ENCODE peak calls at places on chromosomes 13 and 19, in seven cellular contexts. M, S, R, N, X, W and J are unnamed samples. For H3K4me1, the result is how much of the 10 kb centered on the place peaks cover.

GRCh38 chr13:78826936-78827335 is 168.0 kb upstream of the OBI1 start:
- DNase-seq in S (no peak), W (no peak), R (no peak), X (no peak), M (no peak), N (no peak), J (no peak)

GRCh38 chr19:44677019-44677809 is 5.9 kb downstream of the CEACAM19 start:
- DNase-seq in W (peak), M (no peak), N (no peak), S (no peak), R (no peak), X (no peak), J (peak)

GRCh38 chr13:42812311-42812710 is 30.9 kb downstream of the FAM216B start:
- DNase-seq in M (no peak), R (no peak), N (no peak), S (no peak), X (no peak), W (peak), J (no peak)

GRCh38 chr13:110014719-110015118 is 228.3 kb upstream of the IRS2 start:
- DNase-seq in X (no peak), W (no peak), S (no peak), M (no peak), R (no peak), N (no peak), J (no peak)

GRCh38 chr19:17881701-17882100 is 10.0 kb downstream of the SLC5A5 start:
- DNase-seq in W (no peak), M (no peak), S (no peak), N (no peak), R (no peak), X (no peak), J (no peak)

GRCh38 chr19:36775768-36776167 is 3.2 kb upstream of the ZNF850 start:
- DNase-seq in M (no peak), X (no peak), W (peak), R (no peak), S (no peak), N (no peak), J (no peak)

GRCh38 chr13:111280226-111280625 is 40.2 kb upstream of the TEX29 start:
- DNase-seq in S (peak), X (no peak), N (no peak), W (no peak), R (no peak), M (no peak), J (no peak)

GRCh38 chr19:3977242-3978143 is 6.6 kb upstream of the DAPK3 start:
- DNase-seq in R (no peak), W (no peak), N (no peak), S (no peak), M (no peak), X (no peak), J (no peak)

GRCh38 chr19:45676851-45677263 is 8.8 kb downstream of the GIPR start:
- DNase-seq in R (no peak), W (no peak), S (peak), X (peak), N (peak), M (peak), J (no peak)

GRCh38 chr19:33194527-33194883 is 375 bp downstream of the LRP3 start:
- DNase-seq in S (no peak), R (no peak), N (no peak), M (no peak), W (no peak), X (no peak), J (no peak)

GRCh38 chr13:44243198-44243852 is 130.3 kb upstream of the SERP2 start:
- DNase-seq in S (no peak), X (peak), R (peak), W (peak), N (no peak), M (peak), J (peak)

GRCh38 chr19:13153627-13154240 is 3.5 kb downstream of the IER2 start:
- DNase-seq in W (peak), R (no peak), M (peak), X (peak), N (peak), S (no peak), J (peak)

GRCh38 chr13:105665284-105665683 is 870.2 kb downstream of the EFNB2 start:
- DNase-seq in W (peak), R (no peak), X (no peak), M (no peak), N (no peak), S (no peak), J (no peak)

GRCh38 chr13:100954430-100955361 is 280.1 kb upstream of the TMTC4 start:
- DNase-seq in W (peak), X (no peak), S (no peak), M (no peak), R (no peak), N (no peak), J (no peak)

GRCh38 chr19:49132974-49133609 is 13.7 kb downstream of the PPFIA3 start:
- DNase-seq in S (no peak), M (no peak), W (no peak), R (no peak), X (no peak), N (peak), J (no peak)

GRCh38 chr19:13881231-13881691 is 4.3 kb downstream of the NANOS3 start:
- DNase-seq in N (peak), X (peak), R (peak), M (peak), W (peak), S (no peak), J (peak)

GRCh38 chr19:3830841-3831589 is 37.8 kb downstream of the ZFR2 start:
- DNase-seq in M (no peak), W (no peak), R (no peak), N (no peak), S (no peak), X (no peak), J (no peak)

GRCh38 chr13:43405457-43405856 is 381.3 kb downstream of the ENOX1 start:
- DNase-seq in X (no peak), M (no peak), W (peak), S (no peak), R (no peak), N (no peak), J (no peak)

GRCh38 chr13:71254384-71254783 is 612.6 kb downstream of the DACH1 start:
- DNase-seq in S (no peak), R (no peak), W (no peak), X (no peak), M (no peak), N (no peak), J (no peak)

GRCh38 chr19:51407631-51408131 is 9.8 kb downstream of the SIGLEC10 start:
- DNase-seq in X (peak), R (no peak), N (no peak), M (no peak), W (no peak), S (no peak), J (peak)

GRCh38 chr13:85693889-85694511 is 105.2 kb downstream of the SLITRK6 start:
- DNase-seq in M (no peak), R (no peak), S (no peak), X (no peak), W (peak), N (no peak), J (no peak)

GRCh38 chr13:95628488-95628887 is 16.0 kb downstream of the DZIP1 start:
- DNase-seq in S (no peak), M (no peak), N (no peak), W (no peak), R (no peak), X (no peak), J (no peak)

GRCh38 chr19:9353011-9353410 is 9.8 kb upstream of the ZNF177 start:
- DNase-seq in M (no peak), S (no peak), X (no peak), R (no peak), W (no peak), N (no peak), J (no peak)

GRCh38 chr13:67015976-67016600 is 214.0 kb downstream of the PCDH9 start:
- DNase-seq in N (no peak), M (no peak), W (no peak), R (no peak), S (no peak), X (no peak), J (no peak)
- H3K4me1 ChIP-seq in N (under half), M (under half), W (under half), R (under half), S (under half), X (under half), J (under half)

GRCh38 chr13:20191902-20192469 is 752 bp downstream of the GJB2 start:
- DNase-seq in X (peak), N (peak), W (no peak), S (no peak), R (peak), M (no peak), J (no peak)
- H3K27ac ChIP-seq in X (peak), N (peak), W (no peak), S (no peak), R (peak), M (no peak), J (no peak)

GRCh38 chr13:33642374-33643065 is 175.4 kb upstream of the RFC3 start:
- DNase-seq in S (no peak), X (peak), W (no peak), N (no peak), M (no peak), R (no peak), J (no peak)

GRCh38 chr13:33637978-33638743 is 179.8 kb upstream of the RFC3 start:
- DNase-seq in N (no peak), X (no peak), M (no peak), S (no peak), W (peak), R (no peak), J (no peak)

GRCh38 chr13:33639640-33640080 is 178.3 kb upstream of the RFC3 start:
- DNase-seq in X (no peak), W (no peak), N (no peak), S (no peak), M (peak), R (no peak), J (no peak)

GRCh38 chr13:33639158-33639557 is 178.8 kb upstream of the RFC3 start:
- DNase-seq in X (peak), N (peak), W (peak), S (no peak), M (no peak), R (no peak), J (no peak)

DNA sequence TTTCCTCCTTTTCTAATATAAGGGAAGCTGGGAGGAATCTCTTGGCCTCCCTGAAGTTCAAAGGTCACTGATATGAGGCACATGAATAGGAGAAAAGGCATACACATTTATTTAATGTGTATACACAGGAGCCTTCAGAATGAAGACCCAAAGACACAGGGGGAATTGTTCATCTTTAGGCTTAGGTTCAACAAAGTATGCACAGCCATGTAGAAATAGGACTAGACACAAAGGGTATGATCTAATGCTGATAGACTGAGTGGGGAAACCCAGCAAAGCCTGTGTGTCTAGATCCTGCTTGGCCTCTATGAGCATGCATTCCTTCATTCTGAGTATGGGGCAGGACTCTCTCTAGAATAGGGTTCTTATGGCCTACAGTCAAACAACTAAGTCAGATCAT is 177.1 kb upstream of the RFC3 start:
- DNase-seq in X (no peak), W (no peak), N (no peak), S (no peak), M (no peak), R (no peak), J (no peak)
- H3K4me1 ChIP-seq in X (under half), W (under half), N (under half), S (under half), M (under half), R (under half), J (under half)

DNA sequence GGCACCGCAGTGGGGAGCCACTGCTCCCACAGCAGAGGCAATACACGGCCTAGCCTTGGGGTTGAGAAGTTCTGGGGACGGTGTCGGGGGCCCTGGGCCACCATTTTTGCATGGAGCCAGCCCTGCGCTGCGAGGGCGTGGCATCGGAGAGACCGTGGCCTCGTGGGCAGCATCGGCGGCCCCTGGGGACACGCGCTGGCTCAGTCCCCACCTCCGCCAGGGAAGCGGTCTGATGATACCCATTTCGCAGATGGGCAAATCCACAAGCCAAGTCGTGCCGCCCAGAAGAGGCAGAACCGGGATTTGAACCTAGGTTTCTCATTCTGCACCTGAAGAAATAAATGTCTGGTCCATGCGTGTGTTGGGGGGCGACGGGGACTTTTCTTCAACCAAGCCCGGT is 1.2 kb upstream of the UPK1A start:
- DNase-seq in R (no peak), W (no peak), M (no peak), S (no peak), N (no peak), X (no peak), J (no peak)
- H3K27ac ChIP-seq in R (no peak), W (no peak), M (no peak), S (no peak), N (no peak), X (no peak), J (no peak)

DNA sequence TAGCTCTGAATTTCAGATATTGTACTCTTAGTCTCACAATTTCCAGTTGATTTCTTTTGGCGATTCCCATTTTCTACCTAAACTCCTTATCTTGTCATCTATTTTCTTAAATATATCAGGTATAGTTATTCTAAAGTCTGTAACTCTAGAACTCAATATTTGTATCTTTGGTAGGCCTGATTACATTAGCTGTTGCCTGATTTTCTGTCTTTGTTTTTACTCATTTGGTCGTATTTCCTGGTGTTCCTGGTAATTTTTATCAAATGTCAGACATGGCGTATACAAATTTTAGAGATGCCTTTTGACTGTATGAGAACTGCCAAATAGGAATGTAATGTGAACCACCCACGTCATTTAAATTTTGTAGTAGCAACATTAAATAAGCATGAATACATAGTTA is 266.7 kb downstream of the ZNF536 start:
- DNase-seq in N (no peak), R (no peak), W (no peak), M (no peak), S (no peak), X (no peak), J (no peak)
- H3K4me1 ChIP-seq in N (under half), R (under half), W (under half), M (under half), S (under half), X (under half), J (under half)

GRCh38 chr19:47107201-47107952 is 6.2 kb downstream of the ZC3H4 start:
- DNase-seq in X (peak), R (no peak), N (peak), S (no peak), M (no peak), W (peak), J (no peak)
- H3K27ac ChIP-seq in X (peak), R (no peak), N (peak), S (peak), M (peak), W (peak), J (no peak)